ENCODE peak calls at places on chromosomes 12 and 14, in four cellular contexts. K, G, R and J are unnamed samples.

GRCh38 chr12:52036587-52037171 is 14.6 kb upstream of the NR4A1 start:
- DNase-seq in G (peak), R (peak), K (no peak), J (peak)

GRCh38 chr14:50804181-50804721 is 26.7 kb downstream of the NIN start:
- DNase-seq in G (no peak), K (no peak), R (no peak), J (no peak)

GRCh38 chr12:115468087-115468510 is 784.1 kb upstream of the TBX3 start:
- DNase-seq in G (peak), K (peak), R (no peak), J (no peak)

GRCh38 chr12:41699658-41700057 is 445.0 kb downstream of the GXYLT1 start:
- DNase-seq in G (no peak), K (no peak), R (no peak), J (no peak)

GRCh38 chr12:47758834-47759690 is at the start of gene RAPGEF3:
- DNase-seq in K (peak), G (peak), R (peak), J (peak)

GRCh38 chr14:103558071-103558882 is 4.2 kb downstream of the BAG5 start:
- DNase-seq in G (no peak), K (no peak), R (peak), J (no peak)

GRCh38 chr12:120956579-120957360 is 21.6 kb upstream of the HNF1A start:
- DNase-seq in K (no peak), G (peak), R (no peak), J (no peak)

GRCh38 chr12:30019386-30020140 is 235.8 kb upstream of the TMTC1 start:
- DNase-seq in K (no peak), G (no peak), R (no peak), J (no peak)

GRCh38 chr14:61730756-61731373 is 31.4 kb upstream of the SNAPC1 start:
- DNase-seq in R (no peak), G (no peak), K (no peak), J (no peak)

GRCh38 chr14:103711516-103712431 is 3.5 kb downstream of the XRCC3 start:
- DNase-seq in G (peak), R (peak), K (no peak), J (peak)

GRCh38 chr14:35386673-35387125 is 17.9 kb downstream of the NFKBIA start:
- DNase-seq in G (no peak), R (no peak), K (no peak), J (no peak)

GRCh38 chr14:75615200-75615599 is 36.8 kb downstream of the FLVCR2 start:
- DNase-seq in K (no peak), R (no peak), G (no peak), J (no peak)

GRCh38 chr12:14400599-14400998 is 35.1 kb downstream of the ATF7IP start:
- DNase-seq in K (no peak), R (no peak), G (no peak), J (no peak)

GRCh38 chr12:110100315-110100970 is 23.7 kb upstream of the IFT81 start:
- DNase-seq in G (peak), R (peak), K (peak), J (no peak)

GRCh38 chr12:47833591-47834012 is 13.9 kb upstream of the HDAC7 start:
- DNase-seq in G (no peak), R (no peak), K (no peak), J (no peak)

GRCh38 chr14:54652188-54652889 is 85.4 kb downstream of the SAMD4A start:
- DNase-seq in K (peak), R (peak), G (peak), J (no peak)

GRCh38 chr12:119700078-119700477 is 32.1 kb downstream of the PRKAB1 start:
- DNase-seq in K (no peak), G (no peak), R (no peak), J (no peak)

GRCh38 chr14:81219821-81220487 is 805 bp downstream of the GTF2A1 start:
- DNase-seq in G (peak), K (peak), R (peak), J (peak)

GRCh38 chr14:94179244-94179643 is 5.1 kb downstream of the PPP4R4 start:
- DNase-seq in K (no peak), R (no peak), G (no peak), J (no peak)

GRCh38 chr12:44930972-44931600 is 55.0 kb upstream of the NELL2 start:
- DNase-seq in G (no peak), R (no peak), K (peak), J (no peak)

GRCh38 chr12:123532808-123533649 is 490 bp downstream of the RILPL1 start:
- DNase-seq in G (peak), K (peak), R (peak), J (peak)

GRCh38 chr12:123531091-123531490 is 2.4 kb downstream of the RILPL1 start:
- DNase-seq in K (no peak), R (no peak), G (no peak), J (no peak)

GRCh38 chr12:123530683-123531082 is 2.8 kb downstream of the RILPL1 start:
- DNase-seq in K (no peak), R (no peak), G (no peak), J (no peak)

GRCh38 chr12:123532021-123532420 is 1.5 kb downstream of the RILPL1 start:
- DNase-seq in G (peak), R (no peak), K (no peak), J (peak)

GRCh38 chr12:123533672-123534643 is at the start of gene RILPL1:
- DNase-seq in R (peak), G (peak), K (peak), J (peak)
- TF ChIP-seq POLR2A in R (no peak), G (no peak), K (no peak), J (no peak)

GRCh38 chr12:53492830-53493609 is 6.2 kb downstream of the MAP3K12 start:
- DNase-seq in R (peak), K (peak), G (peak), J (peak)
- TF ChIP-seq EP300 in R (no peak), K (no peak), G (no peak), J (peak)

GRCh38 chr14:68676511-68676943 is 116.3 kb downstream of the ZFP36L1 start:
- DNase-seq in R (no peak), G (no peak), K (peak), J (no peak)

GRCh38 chr14:68677901-68678300 is 115.0 kb downstream of the ZFP36L1 start:
- DNase-seq in R (no peak), G (no peak), K (no peak), J (no peak)

GRCh38 chr14:68679301-68679700 is 113.6 kb downstream of the ZFP36L1 start:
- DNase-seq in R (no peak), G (no peak), K (no peak), J (no peak)

GRCh38 chr14:68678471-68678870 is 114.4 kb downstream of the ZFP36L1 start:
- DNase-seq in K (no peak), G (no peak), R (no peak), J (no peak)

GRCh38 chr14:68677476-68677875 is 115.4 kb downstream of the ZFP36L1 start:
- DNase-seq in G (no peak), R (no peak), K (no peak), J (no peak)
- TF ChIP-seq POLR2A in G (no peak), R (no peak), K (no peak), J (no peak)

DNA sequence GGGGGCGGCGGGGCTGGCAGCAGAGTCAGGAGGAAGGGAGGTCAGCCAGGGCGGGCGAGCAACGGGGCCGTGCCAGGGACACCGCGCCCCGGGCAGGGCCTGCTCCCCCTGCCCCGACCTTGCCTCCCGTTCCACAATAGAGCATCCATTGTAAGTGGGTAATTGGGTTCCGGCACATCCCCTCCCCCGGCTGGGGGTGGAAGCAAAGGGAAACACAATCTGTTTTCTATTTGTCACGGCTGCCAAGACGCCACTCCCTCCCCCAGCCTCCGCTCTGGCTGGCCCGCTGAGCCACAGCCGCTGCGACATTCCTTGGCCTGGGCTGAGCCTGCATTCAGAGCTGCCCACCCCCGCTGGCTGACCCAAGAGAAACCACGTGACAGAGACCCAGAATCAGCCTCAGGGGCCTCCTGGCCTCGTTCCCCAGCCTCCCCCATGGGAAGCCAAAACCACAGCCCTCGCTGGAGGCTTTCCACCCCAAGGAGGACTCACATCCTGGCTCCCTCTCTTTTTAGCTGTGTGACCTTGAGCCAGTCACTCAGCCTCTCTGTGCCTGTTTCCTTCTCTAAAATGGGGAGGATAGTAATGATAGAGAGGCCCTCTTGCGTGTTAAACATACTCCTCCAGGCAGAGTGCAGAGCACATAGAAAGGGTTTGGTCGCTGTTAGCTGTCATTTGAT is 117.6 kb downstream of the SCARB1 start:
- DNase-seq in K (peak), G (peak), R (peak), J (peak)
- TF ChIP-seq EP300 in K (peak), G (peak), R (peak), J (no peak)

GRCh38 chr12:9754984-9755383 is 5.7 kb downstream of the CD69 start:
- DNase-seq in G (no peak), R (no peak), K (no peak), J (no peak)
- TF ChIP-seq POLR2A in G (no peak), R (no peak), K (no peak), J (no peak)

GRCh38 chr14:105480807-105481801 is 5.6 kb upstream of the CRIP1 start:
- DNase-seq in G (peak), R (peak), K (peak), J (peak)
- TF ChIP-seq EP300 in G (no peak), R (no peak), K (no peak), J (no peak)

GRCh38 chr12:27014085-27014858 is at the start of gene TM7SF3:
- DNase-seq in G (peak), K (peak), R (peak), J (peak)
- TF ChIP-seq POLR2A in G (peak), K (peak), R (peak), J (no peak)

DNA sequence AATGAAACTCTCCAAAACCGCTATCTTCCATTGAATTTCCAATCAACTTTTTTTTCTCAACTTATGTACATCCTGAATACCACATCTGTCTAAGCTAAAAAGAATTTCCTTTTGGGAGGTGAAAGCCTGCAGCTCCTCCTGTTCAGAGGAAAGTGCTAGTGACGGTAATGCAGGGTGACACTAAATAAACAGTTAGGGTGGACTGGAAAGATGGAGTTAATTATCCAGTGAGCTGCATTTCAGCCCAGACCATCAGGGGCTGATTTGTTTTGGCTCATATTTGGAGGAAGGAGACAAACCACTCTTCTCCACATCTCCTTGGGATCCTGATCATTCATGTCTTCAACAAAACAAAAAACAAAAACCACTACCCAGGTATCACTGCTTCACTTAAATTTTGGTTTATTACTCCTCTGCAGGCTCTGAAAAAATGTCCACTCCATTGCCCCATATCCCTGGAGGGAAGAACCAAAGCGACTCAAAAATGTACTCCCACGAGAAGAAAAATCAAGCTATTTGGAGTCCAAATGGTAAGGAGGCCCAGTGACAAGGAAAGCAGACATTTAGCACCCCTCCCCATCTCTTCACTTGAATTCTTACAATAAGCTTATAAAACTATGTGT is 5.1 kb upstream of the SIX1 start:
- DNase-seq in R (no peak), K (no peak), G (no peak), J (no peak)
- TF ChIP-seq EP300 in R (no peak), K (no peak), G (no peak), J (no peak)